ENCODE peak calls at places on chromosomes 16 and 17, in six cellular contexts. B is prostate gland, E is WTC11, K is progenitor cell of endocrine pancreas, A is fibroblast of pulmonary artery, Q is left ventricle myocardium inferior. X is an unnamed sample.

GRCh38 chr17:31494259-31495048 is 103.0 kb downstream of the RAB11FIP4 start:
- DNase-seq in B (no peak), E (no peak), K (no peak), A (no peak), Q (no peak), X (no peak)

GRCh38 chr17:35147313-35147982 is at the start of gene UNC45B:
- DNase-seq in B (no peak), E (no peak), K (no peak), A (no peak), Q (peak), X (no peak)

GRCh38 chr17:50686494-50687199 is 21.1 kb downstream of the ANKRD40 start:
- DNase-seq in B (peak), E (no peak), K (no peak), A (peak), Q (no peak), X (no peak)

GRCh38 chr16:58492735-58493134 is 7.2 kb upstream of the NDRG4 start:
- DNase-seq in B (no peak), E (no peak), K (no peak), A (no peak), Q (no peak), X (no peak)

GRCh38 chr17:44071772-44072171 is 1.2 kb downstream of the G6PC3 start:
- DNase-seq in B (no peak), E (no peak), K (no peak), A (peak), Q (no peak), X (no peak)

GRCh38 chr16:66979011-66979717 is 9.2 kb upstream of the CES4A start:
- DNase-seq in B (no peak), E (no peak), K (no peak), A (peak), Q (peak), X (no peak)

GRCh38 chr17:81032641-81033422 is 2.1 kb upstream of the BAIAP2 start:
- DNase-seq in B (no peak), E (no peak), K (no peak), A (no peak), Q (no peak), X (no peak)

GRCh38 chr17:81865733-81866439 is 5.3 kb downstream of the ARHGDIA start:
- DNase-seq in B (no peak), E (no peak), K (no peak), A (peak), Q (no peak), X (no peak)

GRCh38 chr17:1512351-1512750 is 4.1 kb downstream of the INPP5K start:
- DNase-seq in B (no peak), E (no peak), K (no peak), A (no peak), Q (no peak), X (no peak)

GRCh38 chr17:7313890-7314718 is 1.1 kb downstream of the GPS2 start:
- DNase-seq in B (no peak), E (no peak), K (no peak), A (no peak), Q (no peak), X (no peak)

GRCh38 chr16:88467433-88468051 is 14.5 kb downstream of the ZFPM1 start:
- DNase-seq in B (no peak), E (no peak), K (no peak), A (no peak), Q (no peak), X (no peak)

GRCh38 chr17:58271532-58271931 is 9.2 kb downstream of the MPO start:
- DNase-seq in B (no peak), E (no peak), K (no peak), A (no peak), Q (no peak), X (no peak)

GRCh38 chr17:58272367-58273280 is 8.1 kb downstream of the MPO start:
- DNase-seq in B (no peak), E (no peak), K (no peak), A (no peak), Q (no peak), X (no peak)

GRCh38 chr17:58268774-58269556 is 11.8 kb downstream of the MPO start:
- DNase-seq in B (no peak), E (no peak), K (no peak), A (no peak), Q (no peak), X (no peak)

GRCh38 chr17:58269557-58270291 is 11.0 kb downstream of the MPO start:
- DNase-seq in B (no peak), E (no peak), K (no peak), A (no peak), Q (no peak), X (no peak)

DNA sequence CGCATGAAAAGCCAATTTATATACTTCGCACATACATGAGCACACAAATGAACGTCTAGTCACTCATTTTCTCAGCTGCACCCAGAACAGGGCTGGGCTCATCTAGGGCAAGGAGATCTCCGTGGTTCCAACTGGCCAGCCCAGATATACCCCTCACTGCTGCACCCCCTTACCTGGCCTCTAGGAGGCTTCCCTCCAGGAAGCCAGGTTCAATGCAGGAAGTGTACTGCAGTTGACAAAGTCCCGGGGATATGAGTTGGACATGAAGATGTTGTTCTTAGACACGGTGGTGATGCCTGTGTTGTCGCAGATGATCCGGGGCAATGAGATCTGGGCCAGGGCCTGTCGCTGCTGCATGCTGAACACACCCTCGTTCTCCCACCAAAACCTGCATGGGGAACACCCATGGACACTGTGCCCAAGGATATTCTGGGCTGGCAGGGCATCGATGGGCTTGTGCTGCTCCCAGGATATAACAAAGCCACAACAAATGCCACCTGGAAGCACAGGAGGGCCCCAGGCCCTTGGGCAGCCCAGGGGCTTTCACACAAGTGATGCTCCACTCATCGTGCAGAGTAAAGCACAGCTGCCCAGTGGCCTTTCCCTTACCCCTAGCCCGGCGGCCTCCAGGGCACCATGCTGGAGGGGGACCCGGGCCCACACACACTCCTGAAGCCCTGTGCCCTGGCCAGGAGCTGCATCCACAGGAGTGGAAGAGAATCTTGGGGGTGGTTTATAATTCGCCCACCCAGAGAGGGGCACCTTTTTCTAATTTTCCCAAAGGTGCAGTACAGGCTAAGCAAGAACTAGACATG is 10.1 kb downstream of the MPO start:
- DNase-seq in B (no peak), E (peak), K (no peak), A (no peak), Q (no peak), X (no peak)
- TF ChIP-seq CTCF in B (no peak), E (peak), K (peak), A (no peak), Q (no peak), X (no peak)

DNA sequence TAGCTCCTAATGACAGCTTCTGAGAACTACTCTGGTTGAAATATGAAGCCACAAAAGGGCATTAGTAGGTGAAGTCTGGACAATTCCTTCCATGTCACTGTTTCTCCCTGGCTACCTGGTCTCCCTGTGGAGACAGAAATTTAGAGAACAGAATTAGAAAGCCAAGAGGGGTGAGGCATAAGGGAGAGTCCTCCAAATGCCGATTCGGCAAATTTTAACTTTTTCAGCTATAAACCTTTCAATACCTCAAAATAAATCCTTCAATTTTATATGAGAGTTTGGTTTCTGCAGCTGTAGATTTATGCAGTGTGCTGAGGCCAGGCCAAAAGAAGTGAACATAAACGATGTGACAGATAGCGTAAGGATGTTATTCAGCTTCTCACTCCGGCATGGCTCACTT is 248.0 kb upstream of the SOX9 start:
- DNase-seq in B (no peak), E (no peak), K (no peak), A (no peak), Q (no peak), X (no peak)
- TF ChIP-seq CTCF in B (no peak), E (no peak), K (no peak), A (no peak), Q (no peak), X (no peak)

GRCh38 chr16:87316923-87317765 is at the start of gene C16orf95:
- DNase-seq in B (peak), E (peak), K (peak), A (peak), Q (peak), X (peak)
- TF ChIP-seq CTCF in B (peak), E (no peak), K (peak), A (peak), Q (peak), X (peak)

DNA sequence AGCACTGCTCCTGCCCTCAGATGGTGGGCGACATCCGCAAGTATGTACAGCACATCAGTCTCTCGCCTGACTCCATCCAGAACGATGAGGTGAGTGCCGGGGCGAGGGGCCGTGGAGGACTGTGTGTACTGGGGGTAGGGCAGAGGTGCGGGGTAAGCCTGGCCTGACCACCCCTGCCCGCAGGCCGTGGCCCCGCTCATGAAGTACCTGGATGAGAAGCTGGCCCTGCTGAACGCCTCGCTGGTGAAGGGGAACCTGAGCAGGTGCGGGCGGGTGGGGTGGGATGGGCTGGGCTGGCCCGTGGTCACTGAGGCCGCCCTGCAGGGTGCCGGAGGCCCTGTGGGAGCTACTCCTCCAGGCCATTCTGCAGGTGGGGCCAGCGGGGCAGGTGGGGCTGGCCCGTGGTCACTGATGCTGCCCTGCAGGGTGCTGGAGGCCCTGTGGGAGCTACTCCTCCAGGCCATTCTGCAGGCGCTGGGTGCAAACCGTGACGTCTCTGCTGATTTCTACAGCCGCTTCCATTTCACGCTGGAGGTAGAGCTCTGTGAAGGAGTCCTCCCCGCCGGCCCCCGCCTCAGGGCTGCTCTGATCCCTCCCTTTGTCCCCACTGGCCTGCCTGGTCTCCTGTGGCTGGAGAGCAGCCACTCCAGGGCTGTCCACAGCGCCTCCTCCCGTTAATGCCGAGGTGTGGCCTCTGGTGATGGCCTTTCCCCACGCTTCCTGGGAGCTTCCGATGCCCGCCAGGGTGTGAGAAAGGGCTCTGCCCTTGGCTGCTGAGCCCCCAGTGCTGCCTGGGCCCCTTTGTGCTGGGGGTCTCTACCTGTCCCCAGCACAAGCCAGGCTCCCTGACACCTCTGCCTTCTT is 5.0 kb downstream of the TSR3 start:
- DNase-seq in B (no peak), E (no peak), K (no peak), A (no peak), Q (no peak), X (no peak)
- TF ChIP-seq CTCF in B (no peak), E (no peak), K (no peak), A (no peak), Q (no peak), X (no peak)

GRCh38 chr17:77374170-77374936 is 233.6 kb downstream of the SEC14L1 start:
- DNase-seq in B (peak), E (peak), K (peak), A (peak), Q (peak), X (peak)
- TF ChIP-seq CTCF in B (no peak), E (no peak), K (peak), A (peak), Q (peak), X (no peak)